ENCODE peak calls at places on chromosomes 6 and 20, in five cellular contexts. One of them, this sample, is unnamed.

GRCh38 chr20:58306421-58307261 is 2.9 kb upstream of the RAB22A start:
- DNase-seq in AG10803: peak
- DNase-seq in right lobe of liver: peak
- DNase-seq in AG04449: peak
- DNase-seq in esophagus muscularis mucosa: no peak
- DNase-seq in this sample: no peak

GRCh38 chr6:165729307-165729936 is 66.4 kb upstream of the PDE10A start:
- DNase-seq in AG10803: no peak
- DNase-seq in right lobe of liver: no peak
- DNase-seq in AG04449: no peak
- DNase-seq in esophagus muscularis mucosa: no peak
- DNase-seq in this sample: peak

GRCh38 chr6:126071000-126071647 is 84.8 kb downstream of the TRMT11 start:
- DNase-seq in AG10803: peak
- DNase-seq in right lobe of liver: no peak
- DNase-seq in AG04449: no peak
- DNase-seq in esophagus muscularis mucosa: peak
- DNase-seq in this sample: no peak

GRCh38 chr6:37583261-37583660 is 83.6 kb upstream of the CCDC167 start:
- DNase-seq in AG10803: no peak
- DNase-seq in right lobe of liver: no peak
- DNase-seq in AG04449: no peak
- DNase-seq in esophagus muscularis mucosa: no peak
- DNase-seq in this sample: no peak

GRCh38 chr6:132188865-132189264 is 212.4 kb downstream of the MOXD1 start:
- DNase-seq in AG10803: peak
- DNase-seq in right lobe of liver: no peak
- DNase-seq in AG04449: no peak
- DNase-seq in esophagus muscularis mucosa: no peak
- DNase-seq in this sample: no peak

GRCh38 chr6:40536442-40536841 is 50.7 kb downstream of the LRFN2 start:
- DNase-seq in AG10803: no peak
- DNase-seq in right lobe of liver: no peak
- DNase-seq in AG04449: no peak
- DNase-seq in esophagus muscularis mucosa: no peak
- DNase-seq in this sample: no peak

GRCh38 chr6:38234141-38234540 is 405.6 kb downstream of the BTBD9 start:
- DNase-seq in AG10803: no peak
- DNase-seq in right lobe of liver: no peak
- DNase-seq in AG04449: no peak
- DNase-seq in esophagus muscularis mucosa: no peak
- DNase-seq in this sample: no peak

GRCh38 chr20:10611357-10611756 is 62.4 kb downstream of the JAG1 start:
- DNase-seq in AG10803: peak
- DNase-seq in right lobe of liver: peak
- DNase-seq in AG04449: no peak
- DNase-seq in esophagus muscularis mucosa: no peak
- DNase-seq in this sample: peak

GRCh38 chr6:165728196-165728595 is 65.2 kb upstream of the PDE10A start:
- DNase-seq in AG10803: no peak
- DNase-seq in right lobe of liver: no peak
- DNase-seq in AG04449: no peak
- DNase-seq in esophagus muscularis mucosa: no peak
- DNase-seq in this sample: no peak

GRCh38 chr6:149093643-149094042 is 223.9 kb upstream of the TAB2 start:
- DNase-seq in AG10803: peak
- DNase-seq in right lobe of liver: no peak
- DNase-seq in AG04449: no peak
- DNase-seq in esophagus muscularis mucosa: no peak
- DNase-seq in this sample: no peak

GRCh38 chr6:168092541-168092940 is 13.5 kb upstream of the FRMD1 start:
- DNase-seq in AG10803: no peak
- DNase-seq in right lobe of liver: peak
- DNase-seq in AG04449: no peak
- DNase-seq in esophagus muscularis mucosa: no peak
- DNase-seq in this sample: no peak

GRCh38 chr20:41483553-41483930 is 116.9 kb upstream of the EMILIN3 start:
- DNase-seq in AG10803: peak
- DNase-seq in right lobe of liver: no peak
- DNase-seq in AG04449: no peak
- DNase-seq in esophagus muscularis mucosa: no peak
- DNase-seq in this sample: no peak

GRCh38 chr6:158574800-158575199 is 14.9 kb downstream of the TMEM181 start:
- DNase-seq in AG10803: no peak
- DNase-seq in right lobe of liver: no peak
- DNase-seq in AG04449: no peak
- DNase-seq in esophagus muscularis mucosa: no peak
- DNase-seq in this sample: no peak

GRCh38 chr20:51163996-51164600 is 141.2 kb upstream of the KCNG1 start:
- DNase-seq in AG10803: no peak
- DNase-seq in right lobe of liver: no peak
- DNase-seq in AG04449: no peak
- DNase-seq in esophagus muscularis mucosa: peak
- DNase-seq in this sample: no peak

GRCh38 chr6:112595201-112595600 is 248.1 kb downstream of the RFPL4B start:
- DNase-seq in AG10803: no peak
- DNase-seq in right lobe of liver: no peak
- DNase-seq in AG04449: no peak
- DNase-seq in esophagus muscularis mucosa: no peak
- DNase-seq in this sample: no peak

GRCh38 chr6:120764312-120764711 is 570.0 kb downstream of the TBC1D32 start:
- DNase-seq in AG10803: no peak
- DNase-seq in right lobe of liver: no peak
- DNase-seq in AG04449: no peak
- DNase-seq in esophagus muscularis mucosa: no peak
- DNase-seq in this sample: no peak

GRCh38 chr6:157667211-157668033 is 155.6 kb upstream of the SNX9 start:
- DNase-seq in AG10803: peak
- DNase-seq in right lobe of liver: no peak
- DNase-seq in AG04449: peak
- DNase-seq in esophagus muscularis mucosa: no peak
- DNase-seq in this sample: peak

GRCh38 chr20:58810879-58811250 is 39.8 kb downstream of the GNAS-AS1 start:
- DNase-seq in AG10803: no peak
- DNase-seq in right lobe of liver: no peak
- DNase-seq in AG04449: no peak
- DNase-seq in esophagus muscularis mucosa: no peak
- DNase-seq in this sample: no peak

GRCh38 chr20:51463998-51464397 is 78.5 kb downstream of the NFATC2 start:
- DNase-seq in AG10803: no peak
- DNase-seq in right lobe of liver: no peak
- DNase-seq in AG04449: no peak
- DNase-seq in esophagus muscularis mucosa: no peak
- DNase-seq in this sample: no peak

GRCh38 chr6:168197636-168198301 is 118.8 kb upstream of the FRMD1 start:
- DNase-seq in AG10803: no peak
- DNase-seq in right lobe of liver: no peak
- DNase-seq in AG04449: no peak
- DNase-seq in esophagus muscularis mucosa: no peak
- DNase-seq in this sample: no peak

GRCh38 chr6:79064635-79065034 is 13.4 kb downstream of the PHIP start:
- DNase-seq in AG10803: no peak
- DNase-seq in right lobe of liver: no peak
- DNase-seq in AG04449: no peak
- DNase-seq in esophagus muscularis mucosa: no peak
- DNase-seq in this sample: no peak

GRCh38 chr6:122833229-122833556 is 44.1 kb downstream of the SMPDL3A start:
- DNase-seq in AG10803: no peak
- DNase-seq in right lobe of liver: no peak
- DNase-seq in AG04449: no peak
- DNase-seq in esophagus muscularis mucosa: no peak
- DNase-seq in this sample: peak

GRCh38 chr6:37648465-37649330 is 49.0 kb downstream of the MDGA1 start:
- DNase-seq in AG10803: no peak
- DNase-seq in right lobe of liver: no peak
- DNase-seq in AG04449: no peak
- DNase-seq in esophagus muscularis mucosa: no peak
- DNase-seq in this sample: peak

GRCh38 chr6:64955435-64955848 is 751.6 kb downstream of the EYS start:
- DNase-seq in AG10803: no peak
- DNase-seq in right lobe of liver: no peak
- DNase-seq in AG04449: no peak
- DNase-seq in esophagus muscularis mucosa: no peak
- DNase-seq in this sample: no peak

GRCh38 chr6:132490478-132491204 is 22.3 kb downstream of the STX7 start:
- DNase-seq in AG10803: peak
- DNase-seq in right lobe of liver: no peak
- DNase-seq in AG04449: no peak
- DNase-seq in esophagus muscularis mucosa: no peak
- DNase-seq in this sample: no peak

GRCh38 chr20:35788796-35789195 is 17.0 kb downstream of the PHF20 start:
- DNase-seq in AG10803: no peak
- DNase-seq in right lobe of liver: no peak
- DNase-seq in AG04449: no peak
- DNase-seq in esophagus muscularis mucosa: no peak
- DNase-seq in this sample: no peak

GRCh38 chr20:313948-314347 is 11.4 kb upstream of the SOX12 start:
- DNase-seq in AG10803: peak
- DNase-seq in right lobe of liver: no peak
- DNase-seq in AG04449: no peak
- DNase-seq in esophagus muscularis mucosa: no peak
- DNase-seq in this sample: no peak

GRCh38 chr6:44422534-44422933 is 35.0 kb downstream of the CDC5L start:
- DNase-seq in AG10803: no peak
- DNase-seq in right lobe of liver: no peak
- DNase-seq in AG04449: no peak
- DNase-seq in esophagus muscularis mucosa: no peak
- DNase-seq in this sample: no peak

GRCh38 chr6:43922423-43923375 is 152.7 kb downstream of the VEGFA start:
- DNase-seq in AG10803: no peak
- DNase-seq in right lobe of liver: peak
- DNase-seq in AG04449: no peak
- DNase-seq in esophagus muscularis mucosa: no peak
- DNase-seq in this sample: no peak

GRCh38 chr6:155261146-155261900 is 2.5 kb upstream of the CLDN20 start:
- DNase-seq in AG10803: no peak
- DNase-seq in right lobe of liver: no peak
- DNase-seq in AG04449: no peak
- DNase-seq in esophagus muscularis mucosa: no peak
- DNase-seq in this sample: no peak
- TF ChIP-seq CTCF in AG10803: no peak
- TF ChIP-seq CTCF in right lobe of liver: no peak
- TF ChIP-seq CTCF in AG04449: no peak
- TF ChIP-seq CTCF in esophagus muscularis mucosa: no peak
- TF ChIP-seq CTCF in this sample: no peak

GRCh38 chr6:150667977-150668716 is 68.5 kb downstream of the PLEKHG1 start:
- DNase-seq in AG10803: peak
- DNase-seq in right lobe of liver: peak
- DNase-seq in AG04449: no peak
- DNase-seq in esophagus muscularis mucosa: no peak
- DNase-seq in this sample: no peak
- TF ChIP-seq CTCF in AG10803: peak
- TF ChIP-seq CTCF in right lobe of liver: peak
- TF ChIP-seq CTCF in AG04449: no peak
- TF ChIP-seq CTCF in esophagus muscularis mucosa: peak
- TF ChIP-seq CTCF in this sample: no peak

GRCh38 chr6:15447546-15448232 is 201.8 kb downstream of the JARID2 start:
- DNase-seq in AG10803: no peak
- DNase-seq in right lobe of liver: no peak
- DNase-seq in AG04449: no peak
- DNase-seq in esophagus muscularis mucosa: no peak
- DNase-seq in this sample: no peak

GRCh38 chr6:15442467-15442866 is 196.6 kb downstream of the JARID2 start:
- DNase-seq in AG10803: no peak
- DNase-seq in right lobe of liver: no peak
- DNase-seq in AG04449: no peak
- DNase-seq in esophagus muscularis mucosa: no peak
- DNase-seq in this sample: no peak

GRCh38 chr6:15444081-15444731 is 198.3 kb downstream of the JARID2 start:
- DNase-seq in AG10803: no peak
- DNase-seq in right lobe of liver: no peak
- DNase-seq in AG04449: no peak
- DNase-seq in esophagus muscularis mucosa: no peak
- DNase-seq in this sample: no peak

GRCh38 chr6:15443119-15443518 is 197.2 kb downstream of the JARID2 start:
- DNase-seq in AG10803: peak
- DNase-seq in right lobe of liver: no peak
- DNase-seq in AG04449: peak
- DNase-seq in esophagus muscularis mucosa: no peak
- DNase-seq in this sample: no peak

DNA sequence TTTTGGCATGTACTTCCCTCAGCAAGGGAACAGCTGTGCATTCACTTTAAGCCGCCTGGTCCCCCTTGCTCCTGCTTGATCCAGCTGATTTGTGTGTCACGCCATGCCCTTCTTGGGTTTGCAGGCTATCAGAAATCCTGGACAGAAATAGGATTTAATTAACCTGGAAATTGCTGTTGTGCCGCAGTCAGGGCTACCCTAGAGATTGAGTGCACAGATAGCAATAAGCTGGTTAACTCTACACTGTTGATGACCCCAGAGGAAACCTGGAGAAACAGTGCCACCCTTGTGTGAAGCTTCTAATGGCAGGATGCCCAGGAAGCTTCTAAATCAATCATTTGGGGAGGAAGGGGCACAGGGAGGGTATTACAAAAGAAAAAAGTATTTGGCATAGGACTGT is 199.0 kb downstream of the JARID2 start:
- DNase-seq in AG10803: no peak
- DNase-seq in right lobe of liver: no peak
- DNase-seq in AG04449: no peak
- DNase-seq in esophagus muscularis mucosa: no peak
- DNase-seq in this sample: no peak
- TF ChIP-seq CTCF in AG10803: no peak
- TF ChIP-seq CTCF in right lobe of liver: peak
- TF ChIP-seq CTCF in AG04449: no peak
- TF ChIP-seq CTCF in esophagus muscularis mucosa: no peak
- TF ChIP-seq CTCF in this sample: no peak

DNA sequence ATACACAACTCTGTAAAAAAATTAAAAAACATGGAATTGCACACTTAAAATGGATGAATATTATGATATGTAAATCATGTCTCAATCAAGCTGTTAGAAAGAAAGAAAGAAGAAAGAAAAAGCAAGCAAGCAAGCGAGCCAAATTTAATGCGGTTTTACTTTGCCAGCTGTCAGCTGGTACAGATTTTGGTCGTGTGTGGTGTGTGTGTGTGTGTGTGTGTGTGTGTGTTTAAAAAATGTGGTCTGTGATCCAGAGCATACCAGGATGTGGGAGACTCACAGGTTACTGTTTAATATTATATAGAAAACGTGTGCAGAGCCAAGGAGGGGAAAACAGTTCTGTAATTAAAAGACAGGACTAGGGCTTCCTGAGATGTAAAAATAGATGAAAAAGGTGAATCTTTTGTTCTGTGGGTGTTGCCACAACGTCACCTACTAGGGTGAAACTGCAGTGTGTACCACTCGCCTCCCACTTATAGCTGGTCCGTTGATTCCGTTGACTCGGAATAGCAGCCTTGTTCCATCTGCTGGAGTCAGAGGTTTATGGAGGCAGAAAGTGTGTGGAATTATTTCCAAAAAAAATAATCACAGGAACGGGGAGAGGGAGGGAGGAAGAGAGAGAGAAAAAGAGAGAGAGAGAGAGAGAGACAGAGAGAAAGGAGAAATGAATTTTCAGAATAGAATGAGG is 197.7 kb downstream of the BCAS1 start:
- DNase-seq in AG10803: peak
- DNase-seq in right lobe of liver: no peak
- DNase-seq in AG04449: no peak
- DNase-seq in esophagus muscularis mucosa: no peak
- DNase-seq in this sample: no peak
- TF ChIP-seq CTCF in AG10803: no peak
- TF ChIP-seq CTCF in right lobe of liver: no peak
- TF ChIP-seq CTCF in AG04449: no peak
- TF ChIP-seq CTCF in esophagus muscularis mucosa: no peak
- TF ChIP-seq CTCF in this sample: no peak

GRCh38 chr6:106381871-106382270 is 21.4 kb downstream of the CRYBG1 start:
- DNase-seq in AG10803: peak
- DNase-seq in right lobe of liver: no peak
- DNase-seq in AG04449: no peak
- DNase-seq in esophagus muscularis mucosa: no peak
- DNase-seq in this sample: no peak
- TF ChIP-seq CTCF in AG10803: no peak
- TF ChIP-seq CTCF in right lobe of liver: no peak
- TF ChIP-seq CTCF in AG04449: no peak
- TF ChIP-seq CTCF in esophagus muscularis mucosa: no peak
- TF ChIP-seq CTCF in this sample: no peak